ENCODE peak calls at places on chromosomes 7 and 10, in ten cellular contexts. One of them, this sample, is unnamed.

GRCh38 chr7:112938895-112939588 is 147.6 kb downstream of the GPR85 start:
- DNase-seq in RWPE1: peak
- DNase-seq in NCI-H460: no peak
- DNase-seq in AG08395: peak
- DNase-seq in NCI-H2081 treated with DMSO at 0.1 percent for 48 hours: no peak
- DNase-seq in activated naive CD8-positive, alpha-beta T cell treated with anti-CD3 and anti-CD28 coated beads, Interleukin-2, amount 50 U/mL, for 16 hours: peak
- DNase-seq in left cardiac atrium: peak
- DNase-seq in HCEC 1CT: peak
- DNase-seq in T-cell: peak
- DNase-seq in T47D: no peak
- DNase-seq in this sample: no peak

GRCh38 chr7:139734395-139734794 is 43.4 kb downstream of the HIPK2 start:
- DNase-seq in T47D: no peak
- DNase-seq in HCEC 1CT: peak
- DNase-seq in NCI-H460: no peak
- DNase-seq in RWPE1: peak
- DNase-seq in T-cell: no peak
- DNase-seq in left cardiac atrium: peak
- DNase-seq in activated naive CD8-positive, alpha-beta T cell treated with anti-CD3 and anti-CD28 coated beads, Interleukin-2, amount 50 U/mL, for 16 hours: no peak
- DNase-seq in AG08395: peak
- DNase-seq in NCI-H2081 treated with DMSO at 0.1 percent for 48 hours: no peak
- DNase-seq in this sample: peak

GRCh38 chr10:127018766-127019165 is 113.5 kb downstream of the DOCK1 start:
- DNase-seq in T47D: no peak
- DNase-seq in AG08395: no peak
- DNase-seq in NCI-H2081 treated with DMSO at 0.1 percent for 48 hours: no peak
- DNase-seq in activated naive CD8-positive, alpha-beta T cell treated with anti-CD3 and anti-CD28 coated beads, Interleukin-2, amount 50 U/mL, for 16 hours: no peak
- DNase-seq in NCI-H460: no peak
- DNase-seq in left cardiac atrium: no peak
- DNase-seq in T-cell: no peak
- DNase-seq in RWPE1: no peak
- DNase-seq in HCEC 1CT: no peak
- DNase-seq in this sample: no peak

GRCh38 chr7:141674702-141675101 is 27.3 kb downstream of the DENND11 start:
- DNase-seq in NCI-H2081 treated with DMSO at 0.1 percent for 48 hours: no peak
- DNase-seq in NCI-H460: no peak
- DNase-seq in HCEC 1CT: no peak
- DNase-seq in AG08395: no peak
- DNase-seq in left cardiac atrium: no peak
- DNase-seq in T-cell: no peak
- DNase-seq in activated naive CD8-positive, alpha-beta T cell treated with anti-CD3 and anti-CD28 coated beads, Interleukin-2, amount 50 U/mL, for 16 hours: no peak
- DNase-seq in T47D: no peak
- DNase-seq in RWPE1: no peak
- DNase-seq in this sample: no peak

GRCh38 chr7:69645683-69646082 is 47.4 kb downstream of the AUTS2 start:
- DNase-seq in T47D: no peak
- DNase-seq in left cardiac atrium: no peak
- DNase-seq in HCEC 1CT: no peak
- DNase-seq in NCI-H460: no peak
- DNase-seq in activated naive CD8-positive, alpha-beta T cell treated with anti-CD3 and anti-CD28 coated beads, Interleukin-2, amount 50 U/mL, for 16 hours: no peak
- DNase-seq in T-cell: no peak
- DNase-seq in AG08395: no peak
- DNase-seq in NCI-H2081 treated with DMSO at 0.1 percent for 48 hours: no peak
- DNase-seq in RWPE1: no peak
- DNase-seq in this sample: no peak

GRCh38 chr10:3206516-3207157 is 34.1 kb upstream of the PITRM1 start:
- DNase-seq in T-cell: no peak
- DNase-seq in activated naive CD8-positive, alpha-beta T cell treated with anti-CD3 and anti-CD28 coated beads, Interleukin-2, amount 50 U/mL, for 16 hours: no peak
- DNase-seq in HCEC 1CT: no peak
- DNase-seq in NCI-H460: no peak
- DNase-seq in AG08395: peak
- DNase-seq in RWPE1: no peak
- DNase-seq in left cardiac atrium: no peak
- DNase-seq in T47D: no peak
- DNase-seq in NCI-H2081 treated with DMSO at 0.1 percent for 48 hours: no peak
- DNase-seq in this sample: no peak

GRCh38 chr10:60430017-60430416 is 40.3 kb upstream of the ANK3 start:
- DNase-seq in NCI-H2081 treated with DMSO at 0.1 percent for 48 hours: no peak
- DNase-seq in activated naive CD8-positive, alpha-beta T cell treated with anti-CD3 and anti-CD28 coated beads, Interleukin-2, amount 50 U/mL, for 16 hours: no peak
- DNase-seq in left cardiac atrium: no peak
- DNase-seq in RWPE1: peak
- DNase-seq in AG08395: peak
- DNase-seq in T47D: peak
- DNase-seq in HCEC 1CT: peak
- DNase-seq in NCI-H460: no peak
- DNase-seq in T-cell: no peak
- DNase-seq in this sample: no peak

GRCh38 chr7:8176370-8177081 is 85.4 kb downstream of the ICA1 start:
- DNase-seq in T47D: no peak
- DNase-seq in NCI-H460: no peak
- DNase-seq in AG08395: no peak
- DNase-seq in left cardiac atrium: no peak
- DNase-seq in RWPE1: no peak
- DNase-seq in activated naive CD8-positive, alpha-beta T cell treated with anti-CD3 and anti-CD28 coated beads, Interleukin-2, amount 50 U/mL, for 16 hours: peak
- DNase-seq in NCI-H2081 treated with DMSO at 0.1 percent for 48 hours: no peak
- DNase-seq in HCEC 1CT: no peak
- DNase-seq in T-cell: peak
- DNase-seq in this sample: no peak

GRCh38 chr7:24931787-24932186 is 48.2 kb downstream of the OSBPL3 start:
- DNase-seq in AG08395: no peak
- DNase-seq in left cardiac atrium: no peak
- DNase-seq in HCEC 1CT: no peak
- DNase-seq in activated naive CD8-positive, alpha-beta T cell treated with anti-CD3 and anti-CD28 coated beads, Interleukin-2, amount 50 U/mL, for 16 hours: no peak
- DNase-seq in RWPE1: no peak
- DNase-seq in T47D: no peak
- DNase-seq in T-cell: no peak
- DNase-seq in NCI-H2081 treated with DMSO at 0.1 percent for 48 hours: no peak
- DNase-seq in NCI-H460: no peak
- DNase-seq in this sample: no peak

GRCh38 chr10:59622320-59622901 is 87.2 kb downstream of the SLC16A9 start:
- DNase-seq in NCI-H2081 treated with DMSO at 0.1 percent for 48 hours: peak
- DNase-seq in NCI-H460: peak
- DNase-seq in HCEC 1CT: peak
- DNase-seq in RWPE1: peak
- DNase-seq in left cardiac atrium: peak
- DNase-seq in activated naive CD8-positive, alpha-beta T cell treated with anti-CD3 and anti-CD28 coated beads, Interleukin-2, amount 50 U/mL, for 16 hours: no peak
- DNase-seq in AG08395: peak
- DNase-seq in T47D: peak
- DNase-seq in T-cell: no peak
- DNase-seq in this sample: peak

GRCh38 chr10:5764422-5765297 is 48.6 kb downstream of the GDI2 start:
- DNase-seq in AG08395: no peak
- DNase-seq in T47D: no peak
- DNase-seq in RWPE1: no peak
- DNase-seq in NCI-H460: no peak
- DNase-seq in T-cell: no peak
- DNase-seq in NCI-H2081 treated with DMSO at 0.1 percent for 48 hours: no peak
- DNase-seq in activated naive CD8-positive, alpha-beta T cell treated with anti-CD3 and anti-CD28 coated beads, Interleukin-2, amount 50 U/mL, for 16 hours: no peak
- DNase-seq in left cardiac atrium: no peak
- DNase-seq in HCEC 1CT: no peak
- DNase-seq in this sample: no peak

GRCh38 chr7:93851536-93851935 is 39.0 kb downstream of the TFPI2 start:
- DNase-seq in T-cell: no peak
- DNase-seq in HCEC 1CT: no peak
- DNase-seq in NCI-H2081 treated with DMSO at 0.1 percent for 48 hours: no peak
- DNase-seq in NCI-H460: no peak
- DNase-seq in AG08395: no peak
- DNase-seq in left cardiac atrium: no peak
- DNase-seq in T47D: no peak
- DNase-seq in RWPE1: no peak
- DNase-seq in activated naive CD8-positive, alpha-beta T cell treated with anti-CD3 and anti-CD28 coated beads, Interleukin-2, amount 50 U/mL, for 16 hours: no peak
- DNase-seq in this sample: no peak

GRCh38 chr7:98051118-98051744 is 55.4 kb upstream of the LMTK2 start:
- DNase-seq in T47D: no peak
- DNase-seq in HCEC 1CT: no peak
- DNase-seq in left cardiac atrium: no peak
- DNase-seq in NCI-H2081 treated with DMSO at 0.1 percent for 48 hours: no peak
- DNase-seq in activated naive CD8-positive, alpha-beta T cell treated with anti-CD3 and anti-CD28 coated beads, Interleukin-2, amount 50 U/mL, for 16 hours: peak
- DNase-seq in AG08395: no peak
- DNase-seq in NCI-H460: no peak
- DNase-seq in RWPE1: no peak
- DNase-seq in T-cell: peak
- DNase-seq in this sample: no peak

GRCh38 chr7:2687338-2687869 is 598 bp upstream of the AMZ1 start:
- DNase-seq in AG08395: peak
- DNase-seq in RWPE1: no peak
- DNase-seq in NCI-H460: no peak
- DNase-seq in T47D: no peak
- DNase-seq in activated naive CD8-positive, alpha-beta T cell treated with anti-CD3 and anti-CD28 coated beads, Interleukin-2, amount 50 U/mL, for 16 hours: no peak
- DNase-seq in left cardiac atrium: no peak
- DNase-seq in T-cell: no peak
- DNase-seq in HCEC 1CT: peak
- DNase-seq in NCI-H2081 treated with DMSO at 0.1 percent for 48 hours: no peak
- DNase-seq in this sample: no peak

GRCh38 chr7:132709971-132710567 is 133.8 kb upstream of the PLXNA4 start:
- DNase-seq in HCEC 1CT: peak
- DNase-seq in AG08395: peak
- DNase-seq in left cardiac atrium: peak
- DNase-seq in NCI-H460: peak
- DNase-seq in activated naive CD8-positive, alpha-beta T cell treated with anti-CD3 and anti-CD28 coated beads, Interleukin-2, amount 50 U/mL, for 16 hours: no peak
- DNase-seq in T47D: no peak
- DNase-seq in RWPE1: no peak
- DNase-seq in NCI-H2081 treated with DMSO at 0.1 percent for 48 hours: no peak
- DNase-seq in T-cell: no peak
- DNase-seq in this sample: no peak

GRCh38 chr10:19877466-19878255 is 61.4 kb downstream of the PLXDC2 start:
- DNase-seq in activated naive CD8-positive, alpha-beta T cell treated with anti-CD3 and anti-CD28 coated beads, Interleukin-2, amount 50 U/mL, for 16 hours: no peak
- DNase-seq in left cardiac atrium: peak
- DNase-seq in RWPE1: no peak
- DNase-seq in HCEC 1CT: no peak
- DNase-seq in T47D: no peak
- DNase-seq in NCI-H460: no peak
- DNase-seq in T-cell: no peak
- DNase-seq in NCI-H2081 treated with DMSO at 0.1 percent for 48 hours: no peak
- DNase-seq in AG08395: no peak
- DNase-seq in this sample: no peak

GRCh38 chr7:114181280-114181679 is 233.3 kb upstream of the FOXP2 start:
- DNase-seq in left cardiac atrium: no peak
- DNase-seq in HCEC 1CT: no peak
- DNase-seq in AG08395: no peak
- DNase-seq in T47D: no peak
- DNase-seq in NCI-H2081 treated with DMSO at 0.1 percent for 48 hours: no peak
- DNase-seq in activated naive CD8-positive, alpha-beta T cell treated with anti-CD3 and anti-CD28 coated beads, Interleukin-2, amount 50 U/mL, for 16 hours: no peak
- DNase-seq in T-cell: no peak
- DNase-seq in NCI-H460: no peak
- DNase-seq in RWPE1: no peak
- DNase-seq in this sample: no peak

GRCh38 chr10:36450385-36450784 is 675.0 kb upstream of the ANKRD30A start:
- DNase-seq in NCI-H460: no peak
- DNase-seq in activated naive CD8-positive, alpha-beta T cell treated with anti-CD3 and anti-CD28 coated beads, Interleukin-2, amount 50 U/mL, for 16 hours: no peak
- DNase-seq in T-cell: no peak
- DNase-seq in HCEC 1CT: peak
- DNase-seq in left cardiac atrium: peak
- DNase-seq in T47D: no peak
- DNase-seq in RWPE1: no peak
- DNase-seq in AG08395: peak
- DNase-seq in NCI-H2081 treated with DMSO at 0.1 percent for 48 hours: no peak
- DNase-seq in this sample: no peak

GRCh38 chr7:128174391-128174790 is 66.7 kb upstream of the LEP start:
- DNase-seq in NCI-H2081 treated with DMSO at 0.1 percent for 48 hours: no peak
- DNase-seq in T47D: no peak
- DNase-seq in RWPE1: no peak
- DNase-seq in AG08395: no peak
- DNase-seq in T-cell: no peak
- DNase-seq in HCEC 1CT: no peak
- DNase-seq in NCI-H460: no peak
- DNase-seq in activated naive CD8-positive, alpha-beta T cell treated with anti-CD3 and anti-CD28 coated beads, Interleukin-2, amount 50 U/mL, for 16 hours: no peak
- DNase-seq in left cardiac atrium: no peak
- DNase-seq in this sample: no peak

GRCh38 chr10:13276749-13277394 is 23.0 kb downstream of the PHYH start:
- DNase-seq in RWPE1: no peak
- DNase-seq in left cardiac atrium: no peak
- DNase-seq in AG08395: no peak
- DNase-seq in NCI-H460: no peak
- DNase-seq in activated naive CD8-positive, alpha-beta T cell treated with anti-CD3 and anti-CD28 coated beads, Interleukin-2, amount 50 U/mL, for 16 hours: no peak
- DNase-seq in T47D: no peak
- DNase-seq in NCI-H2081 treated with DMSO at 0.1 percent for 48 hours: no peak
- DNase-seq in HCEC 1CT: peak
- DNase-seq in T-cell: no peak
- DNase-seq in this sample: no peak

GRCh38 chr10:62356447-62356846 is 17.7 kb upstream of the ZNF365 start:
- DNase-seq in RWPE1: no peak
- DNase-seq in HCEC 1CT: no peak
- DNase-seq in NCI-H460: no peak
- DNase-seq in T-cell: no peak
- DNase-seq in AG08395: no peak
- DNase-seq in NCI-H2081 treated with DMSO at 0.1 percent for 48 hours: no peak
- DNase-seq in left cardiac atrium: no peak
- DNase-seq in T47D: no peak
- DNase-seq in activated naive CD8-positive, alpha-beta T cell treated with anti-CD3 and anti-CD28 coated beads, Interleukin-2, amount 50 U/mL, for 16 hours: no peak
- DNase-seq in this sample: no peak

GRCh38 chr10:130099344-130099743 is 11.3 kb downstream of the C10orf143 start:
- DNase-seq in NCI-H460: no peak
- DNase-seq in AG08395: no peak
- DNase-seq in T-cell: no peak
- DNase-seq in left cardiac atrium: no peak
- DNase-seq in HCEC 1CT: no peak
- DNase-seq in NCI-H2081 treated with DMSO at 0.1 percent for 48 hours: no peak
- DNase-seq in RWPE1: no peak
- DNase-seq in T47D: no peak
- DNase-seq in activated naive CD8-positive, alpha-beta T cell treated with anti-CD3 and anti-CD28 coated beads, Interleukin-2, amount 50 U/mL, for 16 hours: no peak
- DNase-seq in this sample: no peak

GRCh38 chr7:133854739-133855138 is 272.4 kb upstream of the LRGUK start:
- DNase-seq in HCEC 1CT: peak
- DNase-seq in T-cell: no peak
- DNase-seq in NCI-H2081 treated with DMSO at 0.1 percent for 48 hours: peak
- DNase-seq in activated naive CD8-positive, alpha-beta T cell treated with anti-CD3 and anti-CD28 coated beads, Interleukin-2, amount 50 U/mL, for 16 hours: no peak
- DNase-seq in T47D: no peak
- DNase-seq in left cardiac atrium: no peak
- DNase-seq in NCI-H460: peak
- DNase-seq in RWPE1: peak
- DNase-seq in AG08395: peak
- DNase-seq in this sample: no peak

GRCh38 chr10:132899054-132899750 is 43.2 kb downstream of the CFAP46 start:
- DNase-seq in NCI-H2081 treated with DMSO at 0.1 percent for 48 hours: no peak
- DNase-seq in T47D: no peak
- DNase-seq in activated naive CD8-positive, alpha-beta T cell treated with anti-CD3 and anti-CD28 coated beads, Interleukin-2, amount 50 U/mL, for 16 hours: no peak
- DNase-seq in HCEC 1CT: no peak
- DNase-seq in T-cell: no peak
- DNase-seq in RWPE1: no peak
- DNase-seq in NCI-H460: no peak
- DNase-seq in left cardiac atrium: peak
- DNase-seq in AG08395: no peak
- DNase-seq in this sample: no peak

GRCh38 chr7:116912269-116912909 is 40.9 kb upstream of the ST7 start:
- DNase-seq in HCEC 1CT: no peak
- DNase-seq in AG08395: no peak
- DNase-seq in T-cell: no peak
- DNase-seq in left cardiac atrium: no peak
- DNase-seq in NCI-H460: no peak
- DNase-seq in activated naive CD8-positive, alpha-beta T cell treated with anti-CD3 and anti-CD28 coated beads, Interleukin-2, amount 50 U/mL, for 16 hours: no peak
- DNase-seq in T47D: no peak
- DNase-seq in NCI-H2081 treated with DMSO at 0.1 percent for 48 hours: no peak
- DNase-seq in RWPE1: no peak
- DNase-seq in this sample: no peak